ENCODE peak calls at places on chromosomes 6 and 20, in eight cellular contexts. L is neural progenitor cell, K is lower lobe of right lung, Q is SK-N-SH, O is aorta, Y is trophoblast cell, W is colonic mucosa, F is OCI-LY7. N is an unnamed sample. For H3K4me1, the result is how much of the 10 kb centered on the place peaks cover.

GRCh38 chr6:27795697-27796494 is 116.3 kb downstream of the OR2B2 start:
- DNase-seq in L (peak), K (no peak), Q (peak), O (no peak), Y (peak), W (peak), F (peak), N (no peak)

GRCh38 chr20:59580208-59580980 is 23.9 kb upstream of the PHACTR3 start:
- DNase-seq in L (no peak), K (no peak), Q (peak), O (peak), Y (no peak), W (no peak), F (no peak), N (no peak)

GRCh38 chr6:42099340-42100028 is 42.9 kb downstream of the C6orf132 start:
- DNase-seq in L (no peak), K (peak), Q (no peak), O (no peak), Y (no peak), W (peak), F (no peak), N (no peak)

GRCh38 chr6:105294129-105294528 is 108.8 kb downstream of the PREP start:
- DNase-seq in L (no peak), K (no peak), Q (no peak), O (no peak), Y (no peak), W (no peak), F (no peak), N (no peak)

GRCh38 chr6:43628392-43629103 is 516 bp downstream of the GTPBP2 start:
- DNase-seq in L (peak), K (no peak), Q (peak), O (no peak), Y (peak), W (peak), F (peak), N (no peak)

GRCh38 chr20:9686001-9686400 is 152.9 kb downstream of the PAK5 start:
- DNase-seq in L (no peak), K (no peak), Q (no peak), O (no peak), Y (no peak), W (no peak), F (no peak), N (no peak)

GRCh38 chr6:72182337-72183246 is 296.2 kb downstream of the RIMS1 start:
- DNase-seq in L (peak), K (peak), Q (peak), O (no peak), Y (peak), W (peak), F (no peak), N (peak)

GRCh38 chr6:139765825-139766285 is 391.4 kb upstream of the CITED2 start:
- DNase-seq in L (no peak), K (no peak), Q (no peak), O (no peak), Y (peak), W (no peak), F (no peak), N (no peak)

GRCh38 chr6:109455502-109456282 is at the start of gene MICAL1:
- DNase-seq in L (peak), K (peak), Q (peak), O (peak), Y (peak), W (peak), F (peak), N (peak)

GRCh38 chr6:127547909-127548649 is 28.9 kb upstream of the C6orf58 start:
- DNase-seq in L (no peak), K (no peak), Q (no peak), O (no peak), Y (no peak), W (no peak), F (no peak), N (no peak)

GRCh38 chr6:69022991-69023390 is 387.9 kb downstream of the ADGRB3 start:
- DNase-seq in L (no peak), K (no peak), Q (no peak), O (no peak), Y (no peak), W (no peak), F (no peak), N (no peak)

GRCh38 chr6:46993846-46994245 is 48.3 kb downstream of the ADGRF1 start:
- DNase-seq in L (no peak), K (no peak), Q (no peak), O (no peak), Y (peak), W (no peak), F (no peak), N (no peak)

GRCh38 chr6:3727036-3727435 is 24.5 kb downstream of the PXDC1 start:
- DNase-seq in L (no peak), K (no peak), Q (no peak), O (peak), Y (no peak), W (no peak), F (no peak), N (no peak)

GRCh38 chr20:49668181-49668877 is 45.3 kb downstream of the B4GALT5 start:
- DNase-seq in L (peak), K (peak), Q (no peak), O (no peak), Y (no peak), W (no peak), F (peak), N (no peak)

GRCh38 chr6:116530436-116530835 is 15.0 kb downstream of the TRAPPC3L start:
- DNase-seq in L (no peak), K (no peak), Q (no peak), O (no peak), Y (no peak), W (no peak), F (no peak), N (no peak)

GRCh38 chr20:58642465-58642864 is 8.6 kb upstream of the STX16 start:
- DNase-seq in L (no peak), K (no peak), Q (no peak), O (no peak), Y (no peak), W (no peak), F (no peak), N (no peak)

GRCh38 chr6:157230971-157231370 is 92.3 kb downstream of the TMEM242 start:
- DNase-seq in L (no peak), K (no peak), Q (no peak), O (no peak), Y (no peak), W (no peak), F (no peak), N (no peak)

GRCh38 chr6:160798625-160799024 is 96.6 kb downstream of the PLG start:
- DNase-seq in L (no peak), K (no peak), Q (no peak), O (no peak), Y (no peak), W (no peak), F (peak), N (no peak)

GRCh38 chr6:98947411-98948292 is at the start of gene FBXL4:
- DNase-seq in L (peak), K (peak), Q (peak), O (peak), Y (peak), W (peak), F (peak), N (peak)

GRCh38 chr6:41805830-41806774 is 18.6 kb downstream of the TOMM6 start:
- DNase-seq in L (no peak), K (no peak), Q (no peak), O (no peak), Y (no peak), W (no peak), F (no peak), N (no peak)

GRCh38 chr20:48076772-48077171 is 291.5 kb upstream of the SULF2 start:
- DNase-seq in L (no peak), K (no peak), Q (no peak), O (no peak), Y (no peak), W (no peak), F (no peak), N (no peak)

GRCh38 chr20:21090738-21091120 is 15.4 kb downstream of the LINC00237 start:
- DNase-seq in L (no peak), K (no peak), Q (no peak), O (no peak), Y (no peak), W (no peak), F (peak), N (no peak)

GRCh38 chr6:168134399-168135201 is 55.6 kb upstream of the FRMD1 start:
- DNase-seq in L (no peak), K (no peak), Q (no peak), O (no peak), Y (no peak), W (peak), F (no peak), N (no peak)

GRCh38 chr20:9359561-9360308 is 154.7 kb upstream of the LAMP5 start:
- DNase-seq in L (peak), K (no peak), Q (peak), O (peak), Y (peak), W (peak), F (peak), N (peak)

GRCh38 chr6:6008114-6008647 is 1.5 kb upstream of the NRN1 start:
- DNase-seq in L (no peak), K (no peak), Q (no peak), O (no peak), Y (peak), W (no peak), F (no peak), N (no peak)

GRCh38 chr6:2196079-2196679 is 49.2 kb downstream of the GMDS start:
- DNase-seq in L (peak), K (no peak), Q (peak), O (no peak), Y (peak), W (peak), F (peak), N (no peak)
- H3K4me1 ChIP-seq in L (under half), K (under half), Q (under half), O (under half), Y (under half), W (under half), F (under half), N (under half)

DNA sequence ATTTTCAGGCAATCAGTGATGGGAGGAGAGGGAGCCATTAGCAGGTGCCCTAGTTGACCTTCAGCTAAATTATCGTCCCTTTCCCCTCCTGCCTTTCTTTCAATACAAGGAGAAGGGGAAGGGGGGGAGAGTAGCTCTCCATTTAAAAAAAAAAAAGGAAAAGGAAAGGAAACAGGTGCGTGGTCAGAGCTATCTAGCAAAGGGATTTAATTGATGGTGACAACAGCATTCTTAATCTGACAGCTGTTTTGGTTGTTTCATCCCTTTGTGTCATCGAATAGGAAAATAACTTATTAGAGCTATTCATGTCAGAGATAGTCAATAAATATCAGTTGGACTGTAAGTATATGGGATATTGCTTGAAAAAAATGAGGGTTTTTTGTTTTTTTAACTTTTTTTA is 195.2 kb upstream of the SASH1 start:
- DNase-seq in L (no peak), K (no peak), Q (no peak), O (no peak), Y (no peak), W (no peak), F (no peak), N (no peak)
- H3K27ac ChIP-seq in L (no peak), K (no peak), Q (no peak), O (no peak), Y (no peak), W (no peak), F (no peak), N (no peak)

GRCh38 chr20:51491393-51491792 is 51.1 kb downstream of the NFATC2 start:
- DNase-seq in L (no peak), K (no peak), Q (no peak), O (no peak), Y (no peak), W (no peak), F (no peak), N (no peak)

GRCh38 chr20:51490635-51491034 is 51.9 kb downstream of the NFATC2 start:
- DNase-seq in L (no peak), K (no peak), Q (no peak), O (no peak), Y (no peak), W (no peak), F (no peak), N (no peak)

GRCh38 chr20:51493346-51493791 is 49.1 kb downstream of the NFATC2 start:
- DNase-seq in L (no peak), K (no peak), Q (no peak), O (no peak), Y (no peak), W (no peak), F (no peak), N (no peak)

GRCh38 chr20:51494241-51495110 is 48.0 kb downstream of the NFATC2 start:
- DNase-seq in L (no peak), K (no peak), Q (no peak), O (no peak), Y (no peak), W (no peak), F (no peak), N (no peak)

GRCh38 chr20:51492167-51493092 is 50.1 kb downstream of the NFATC2 start:
- DNase-seq in L (peak), K (peak), Q (no peak), O (peak), Y (no peak), W (no peak), F (no peak), N (peak)
- H3K4me1 ChIP-seq in L (under half), K (half or more), Q (under half), O (under half), Y (under half), W (under half), F (under half), N (under half)

GRCh38 chr20:43974665-43975064 is 60.0 kb downstream of the TOX2 start:
- DNase-seq in L (no peak), K (no peak), Q (no peak), O (no peak), Y (no peak), W (no peak), F (no peak), N (no peak)

GRCh38 chr20:43975096-43975768 is 60.6 kb downstream of the TOX2 start:
- DNase-seq in L (no peak), K (no peak), Q (no peak), O (no peak), Y (no peak), W (no peak), F (no peak), N (no peak)

GRCh38 chr20:43977252-43977651 is 62.6 kb downstream of the TOX2 start:
- DNase-seq in L (no peak), K (no peak), Q (no peak), O (no peak), Y (no peak), W (no peak), F (no peak), N (no peak)

GRCh38 chr20:43977962-43978361 is 63.3 kb downstream of the TOX2 start:
- DNase-seq in L (no peak), K (no peak), Q (no peak), O (no peak), Y (no peak), W (no peak), F (no peak), N (no peak)

GRCh38 chr20:43976577-43976976 is 61.9 kb downstream of the TOX2 start:
- DNase-seq in L (no peak), K (no peak), Q (no peak), O (no peak), Y (no peak), W (no peak), F (no peak), N (no peak)
- H3K27ac ChIP-seq in L (no peak), K (no peak), Q (no peak), O (no peak), Y (no peak), W (no peak), F (no peak), N (no peak)

DNA sequence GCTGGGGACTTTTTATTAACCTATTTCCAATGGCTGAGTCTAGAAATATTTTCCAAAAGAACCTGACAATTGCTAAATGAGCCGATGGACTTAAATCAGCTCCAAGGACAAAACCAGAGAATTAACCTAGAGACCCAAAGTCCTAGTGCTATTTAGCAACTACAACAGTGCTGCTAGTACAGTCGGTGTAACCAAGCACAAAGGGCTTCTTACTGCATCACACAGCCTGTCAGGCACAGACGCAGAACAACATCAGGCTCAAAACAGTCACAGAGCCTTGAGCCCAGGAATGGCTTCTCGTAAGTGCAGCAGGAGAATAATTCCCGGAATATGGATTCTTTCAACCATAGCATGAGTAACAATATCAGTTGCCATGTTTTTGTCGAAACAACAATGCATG is 70.0 kb downstream of the GFOD1 start:
- DNase-seq in L (no peak), K (no peak), Q (no peak), O (no peak), Y (no peak), W (no peak), F (no peak), N (no peak)
- H3K4me1 ChIP-seq in L (under half), K (half or more), Q (under half), O (under half), Y (under half), W (under half), F (under half), N (half or more)

GRCh38 chr6:10400330-10400729 is 14.5 kb downstream of the TFAP2A start:
- DNase-seq in L (no peak), K (no peak), Q (no peak), O (no peak), Y (peak), W (no peak), F (no peak), N (no peak)
- H3K27ac ChIP-seq in L (no peak), K (no peak), Q (no peak), O (no peak), Y (peak), W (no peak), F (no peak), N (no peak)

GRCh38 chr20:31568041-31568731 is 36.9 kb upstream of the ID1 start:
- DNase-seq in L (no peak), K (no peak), Q (no peak), O (no peak), Y (peak), W (no peak), F (no peak), N (no peak)

GRCh38 chr20:31570021-31570463 is 35.0 kb upstream of the ID1 start:
- DNase-seq in L (no peak), K (no peak), Q (no peak), O (no peak), Y (no peak), W (no peak), F (no peak), N (no peak)

GRCh38 chr20:31570735-31571617 is 34.1 kb upstream of the ID1 start:
- DNase-seq in L (no peak), K (no peak), Q (peak), O (no peak), Y (no peak), W (no peak), F (no peak), N (no peak)

GRCh38 chr20:31568773-31569162 is 36.3 kb upstream of the ID1 start:
- DNase-seq in L (no peak), K (no peak), Q (peak), O (no peak), Y (no peak), W (no peak), F (no peak), N (no peak)

GRCh38 chr20:31569163-31570020 is 35.7 kb upstream of the ID1 start:
- DNase-seq in L (peak), K (peak), Q (peak), O (peak), Y (peak), W (peak), F (peak), N (peak)
- H3K4me1 ChIP-seq in L (under half), K (under half), Q (half or more), O (under half), Y (under half), W (under half), F (under half), N (under half)

GRCh38 chr20:23152308-23152892 is 66.3 kb upstream of the CD93 start:
- DNase-seq in L (no peak), K (no peak), Q (no peak), O (peak), Y (peak), W (peak), F (no peak), N (peak)

GRCh38 chr20:23152902-23153301 is 66.8 kb upstream of the CD93 start:
- DNase-seq in L (no peak), K (no peak), Q (no peak), O (no peak), Y (no peak), W (no peak), F (no peak), N (no peak)

GRCh38 chr20:23151008-23151703 is 65.0 kb upstream of the CD93 start:
- DNase-seq in L (no peak), K (no peak), Q (no peak), O (no peak), Y (no peak), W (no peak), F (no peak), N (no peak)

GRCh38 chr20:23150304-23151007 is 64.3 kb upstream of the CD93 start:
- DNase-seq in L (no peak), K (no peak), Q (no peak), O (no peak), Y (no peak), W (peak), F (no peak), N (peak)

DNA sequence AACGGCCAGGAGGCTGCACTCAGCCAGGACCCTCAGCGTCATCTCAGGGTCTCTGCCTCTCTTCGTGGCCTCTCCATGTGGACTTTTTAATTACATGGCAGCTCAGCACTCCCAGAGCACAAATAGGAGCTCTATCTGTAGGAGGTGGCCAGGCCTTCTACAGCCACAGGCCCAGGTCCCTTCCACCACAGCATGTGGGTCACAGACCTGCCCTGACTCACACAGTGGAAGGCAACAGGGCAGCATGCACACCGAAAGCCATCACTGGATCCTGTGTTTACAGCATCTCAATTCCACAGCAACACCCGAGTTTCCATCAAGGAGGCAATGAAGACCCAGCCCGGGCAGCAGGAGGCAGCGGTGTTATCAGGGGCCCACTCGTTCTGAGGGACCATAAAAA is 65.8 kb upstream of the CD93 start:
- DNase-seq in L (no peak), K (no peak), Q (no peak), O (no peak), Y (no peak), W (no peak), F (no peak), N (peak)
- H3K27ac ChIP-seq in L (no peak), K (peak), Q (peak), O (peak), Y (no peak), W (no peak), F (no peak), N (peak)

DNA sequence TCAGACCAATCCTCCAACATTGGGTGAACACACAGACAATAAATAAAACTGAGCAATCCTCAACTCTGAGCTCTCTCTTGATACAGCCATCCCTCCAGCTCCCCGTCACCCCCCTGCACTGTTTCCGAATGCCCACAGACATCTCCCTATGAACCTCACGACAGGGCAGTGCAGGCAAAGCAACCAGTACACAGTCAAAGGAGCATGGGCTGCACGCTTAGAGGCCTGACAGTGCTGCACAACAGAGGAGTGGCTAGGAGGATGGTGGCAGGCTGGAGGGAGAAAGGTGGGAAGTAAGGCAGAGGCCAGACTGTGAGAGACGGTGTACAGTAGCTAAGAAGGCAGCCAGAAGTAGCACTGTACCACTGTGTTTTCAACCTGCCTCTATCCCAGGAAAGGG is 24.0 kb downstream of the FYN start:
- DNase-seq in L (no peak), K (no peak), Q (no peak), O (no peak), Y (no peak), W (no peak), F (no peak), N (no peak)
- H3K4me1 ChIP-seq in L (half or more), K (half or more), Q (under half), O (under half), Y (under half), W (under half), F (under half), N (under half)